ENCODE peak calls at places on chromosome 10, in ten cellular contexts. One of them, this sample, is unnamed.

GRCh38 chr10:121027390-121027789 is 176.2 kb downstream of the WDR11 start:
- DNase-seq in suprapubic skin: no peak
- DNase-seq in gastrocnemius medialis: no peak
- DNase-seq in transverse colon: no peak
- DNase-seq in endodermal cell: no peak
- DNase-seq in sigmoid colon: peak; percentile 74
- DNase-seq in lung: no peak
- DNase-seq in adrenal gland: peak; percentile 30
- DNase-seq in left lung: no peak
- DNase-seq in A549: no peak
- DNase-seq in this sample: no peak

GRCh38 chr10:71516890-71517289 is 120.2 kb downstream of the CDH23 start:
- DNase-seq in left lung: peak; percentile 42
- DNase-seq in transverse colon: no peak
- DNase-seq in sigmoid colon: no peak
- DNase-seq in gastrocnemius medialis: no peak
- DNase-seq in lung: no peak
- DNase-seq in A549: no peak
- DNase-seq in adrenal gland: no peak
- DNase-seq in suprapubic skin: no peak
- DNase-seq in endodermal cell: no peak
- DNase-seq in this sample: no peak

GRCh38 chr10:81428456-81429134 is 446.4 kb upstream of the NRG3 start:
- DNase-seq in sigmoid colon: no peak
- DNase-seq in lung: no peak
- DNase-seq in adrenal gland: no peak
- DNase-seq in suprapubic skin: no peak
- DNase-seq in left lung: no peak
- DNase-seq in gastrocnemius medialis: no peak
- DNase-seq in endodermal cell: no peak
- DNase-seq in transverse colon: no peak
- DNase-seq in A549: no peak
- DNase-seq in this sample: no peak

GRCh38 chr10:71807557-71808510 is 34.5 kb upstream of the VSIR start:
- DNase-seq in adrenal gland: no peak
- DNase-seq in suprapubic skin: no peak
- DNase-seq in sigmoid colon: no peak
- DNase-seq in left lung: no peak
- DNase-seq in A549: no peak
- DNase-seq in transverse colon: no peak
- DNase-seq in lung: no peak
- DNase-seq in endodermal cell: no peak
- DNase-seq in gastrocnemius medialis: no peak
- DNase-seq in this sample: no peak

GRCh38 chr10:12221323-12222298 is 25.6 kb downstream of the CDC123 start:
- DNase-seq in endodermal cell: no peak
- DNase-seq in lung: no peak
- DNase-seq in sigmoid colon: no peak
- DNase-seq in suprapubic skin: no peak
- DNase-seq in gastrocnemius medialis: no peak
- DNase-seq in A549: peak; percentile 12
- DNase-seq in adrenal gland: no peak
- DNase-seq in left lung: no peak
- DNase-seq in transverse colon: no peak
- DNase-seq in this sample: no peak

GRCh38 chr10:129079705-129080104 is 387.3 kb upstream of the MGMT start:
- DNase-seq in A549: no peak
- DNase-seq in transverse colon: peak; percentile 22
- DNase-seq in lung: peak; percentile 24
- DNase-seq in adrenal gland: peak; percentile 30
- DNase-seq in sigmoid colon: no peak
- DNase-seq in endodermal cell: no peak
- DNase-seq in gastrocnemius medialis: peak; percentile 31
- DNase-seq in suprapubic skin: no peak
- DNase-seq in left lung: no peak
- DNase-seq in this sample: no peak

GRCh38 chr10:42242135-42242805 is 396.1 kb downstream of the ZNF33B start:
- DNase-seq in transverse colon: no peak
- DNase-seq in adrenal gland: no peak
- DNase-seq in endodermal cell: no peak
- DNase-seq in suprapubic skin: no peak
- DNase-seq in sigmoid colon: no peak
- DNase-seq in lung: no peak
- DNase-seq in A549: no peak
- DNase-seq in left lung: peak; percentile 77
- DNase-seq in gastrocnemius medialis: no peak
- DNase-seq in this sample: no peak

GRCh38 chr10:43140414-43140813 is 2.2 kb downstream of the CSGALNACT2 start:
- DNase-seq in sigmoid colon: no peak
- DNase-seq in transverse colon: no peak
- DNase-seq in A549: peak; percentile 45
- DNase-seq in gastrocnemius medialis: no peak
- DNase-seq in suprapubic skin: no peak
- DNase-seq in adrenal gland: no peak
- DNase-seq in endodermal cell: no peak
- DNase-seq in lung: no peak
- DNase-seq in left lung: no peak
- DNase-seq in this sample: no peak

GRCh38 chr10:13775786-13776780 is 189.3 kb downstream of the PRPF18 start:
- DNase-seq in gastrocnemius medialis: no peak
- DNase-seq in sigmoid colon: no peak
- DNase-seq in adrenal gland: no peak
- DNase-seq in endodermal cell: no peak
- DNase-seq in suprapubic skin: no peak
- DNase-seq in transverse colon: no peak
- DNase-seq in A549: no peak
- DNase-seq in lung: no peak
- DNase-seq in left lung: no peak
- DNase-seq in this sample: no peak

GRCh38 chr10:21169271-21169670 is 272.2 kb upstream of the NEBL start:
- DNase-seq in adrenal gland: no peak
- DNase-seq in endodermal cell: no peak
- DNase-seq in suprapubic skin: no peak
- DNase-seq in left lung: no peak
- DNase-seq in A549: no peak
- DNase-seq in gastrocnemius medialis: no peak
- DNase-seq in lung: no peak
- DNase-seq in transverse colon: no peak
- DNase-seq in sigmoid colon: no peak
- DNase-seq in this sample: no peak

GRCh38 chr10:128870830-128871597 is 596.0 kb upstream of the MGMT start:
- DNase-seq in A549: no peak
- DNase-seq in sigmoid colon: no peak
- DNase-seq in adrenal gland: no peak
- DNase-seq in suprapubic skin: peak; percentile 44
- DNase-seq in transverse colon: no peak
- DNase-seq in left lung: no peak
- DNase-seq in lung: peak; percentile 27
- DNase-seq in gastrocnemius medialis: no peak
- DNase-seq in endodermal cell: no peak
- DNase-seq in this sample: no peak

GRCh38 chr10:1712314-1712713 is 25.0 kb downstream of the ADARB2 start:
- DNase-seq in gastrocnemius medialis: no peak
- DNase-seq in endodermal cell: no peak
- DNase-seq in sigmoid colon: no peak
- DNase-seq in A549: no peak
- DNase-seq in adrenal gland: no peak
- DNase-seq in lung: no peak
- DNase-seq in transverse colon: no peak
- DNase-seq in suprapubic skin: no peak
- DNase-seq in left lung: no peak
- DNase-seq in this sample: no peak

GRCh38 chr10:1712944-1713671 is 24.2 kb downstream of the ADARB2 start:
- DNase-seq in sigmoid colon: no peak
- DNase-seq in lung: no peak
- DNase-seq in A549: no peak
- DNase-seq in gastrocnemius medialis: no peak
- DNase-seq in endodermal cell: peak; percentile 65
- DNase-seq in transverse colon: no peak
- DNase-seq in suprapubic skin: no peak
- DNase-seq in left lung: no peak
- DNase-seq in adrenal gland: no peak
- DNase-seq in this sample: no peak

GRCh38 chr10:1716839-1717238 is 20.5 kb downstream of the ADARB2 start:
- DNase-seq in left lung: no peak
- DNase-seq in adrenal gland: no peak
- DNase-seq in A549: no peak
- DNase-seq in lung: no peak
- DNase-seq in gastrocnemius medialis: no peak
- DNase-seq in suprapubic skin: no peak
- DNase-seq in sigmoid colon: no peak
- DNase-seq in transverse colon: no peak
- DNase-seq in endodermal cell: no peak
- DNase-seq in this sample: no peak

DNA sequence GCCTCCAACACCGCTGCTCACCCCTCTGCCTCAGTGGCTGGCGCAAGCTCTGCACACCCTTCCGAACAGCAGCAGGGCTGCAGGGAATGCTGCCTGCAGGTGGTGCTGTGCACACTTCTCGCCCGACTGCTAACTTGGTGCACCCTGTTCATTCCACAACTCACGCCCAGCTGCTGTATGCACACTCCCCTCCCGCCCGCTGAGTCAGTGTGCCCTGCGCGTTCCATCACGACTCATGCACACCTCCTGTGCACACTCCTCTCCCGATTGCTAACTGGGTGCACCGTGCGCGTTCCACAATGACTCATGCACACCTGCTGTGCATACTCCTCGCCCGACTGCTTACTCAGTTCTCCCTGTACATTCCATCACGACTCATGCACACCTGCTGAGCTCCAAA is 21.5 kb downstream of the ADARB2 start:
- DNase-seq in left lung: no peak
- DNase-seq in transverse colon: peak; percentile 11
- DNase-seq in adrenal gland: no peak
- DNase-seq in sigmoid colon: no peak
- DNase-seq in gastrocnemius medialis: no peak
- DNase-seq in A549: peak; percentile 31
- DNase-seq in lung: no peak
- DNase-seq in suprapubic skin: no peak
- DNase-seq in endodermal cell: peak; percentile 80
- DNase-seq in this sample: no peak
- TF ChIP-seq CTCF in left lung: no peak
- TF ChIP-seq CTCF in transverse colon: no peak
- TF ChIP-seq CTCF in adrenal gland: no peak
- TF ChIP-seq CTCF in sigmoid colon: no peak
- TF ChIP-seq CTCF in gastrocnemius medialis: no peak
- TF ChIP-seq CTCF in A549: peak; percentile 32
- TF ChIP-seq CTCF in lung: no peak
- TF ChIP-seq CTCF in suprapubic skin: no peak
- TF ChIP-seq CTCF in endodermal cell: peak; percentile 83
- TF ChIP-seq CTCF in this sample: no peak

DNA sequence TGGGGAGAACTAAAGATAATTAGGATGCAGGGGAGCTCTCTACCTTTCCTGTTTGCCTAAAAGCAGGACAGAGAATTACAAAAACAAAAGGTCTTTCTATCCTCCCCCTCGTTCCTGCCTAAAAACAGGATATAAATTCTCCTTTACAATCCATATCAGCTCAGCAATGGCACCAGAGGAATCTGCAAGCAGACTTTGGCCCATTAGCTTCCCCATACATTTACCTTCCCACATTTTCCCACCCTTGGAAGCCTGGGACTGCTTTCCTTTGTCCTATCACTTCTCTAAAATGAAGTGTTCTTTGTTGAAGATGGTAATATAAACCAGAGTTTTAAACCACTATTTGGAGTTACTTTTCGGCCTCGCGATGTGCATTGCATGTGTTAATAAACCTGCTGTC is 15.5 kb downstream of the SHTN1 start:
- DNase-seq in endodermal cell: peak; percentile 49
- DNase-seq in lung: no peak
- DNase-seq in adrenal gland: no peak
- DNase-seq in A549: no peak
- DNase-seq in sigmoid colon: no peak
- DNase-seq in left lung: no peak
- DNase-seq in gastrocnemius medialis: no peak
- DNase-seq in suprapubic skin: no peak
- DNase-seq in transverse colon: no peak
- DNase-seq in this sample: no peak
- H3K27ac ChIP-seq in endodermal cell: no peak overlapping the region
- H3K27ac ChIP-seq in lung: no peak overlapping the region
- H3K27ac ChIP-seq in adrenal gland: no peak overlapping the region
- H3K27ac ChIP-seq in A549: no peak overlapping the region
- H3K27ac ChIP-seq in sigmoid colon: no peak overlapping the region
- H3K27ac ChIP-seq in left lung: no peak overlapping the region
- H3K27ac ChIP-seq in gastrocnemius medialis: no peak overlapping the region
- H3K27ac ChIP-seq in suprapubic skin: no peak overlapping the region
- H3K27ac ChIP-seq in transverse colon: no peak overlapping the region
- H3K27ac ChIP-seq in this sample: no peak overlapping the region

GRCh38 chr10:123442901-123443300 is 223.3 kb upstream of the GPR26 start:
- DNase-seq in left lung: no peak
- DNase-seq in A549: no peak
- DNase-seq in lung: no peak
- DNase-seq in sigmoid colon: peak; percentile 42
- DNase-seq in transverse colon: no peak
- DNase-seq in adrenal gland: no peak
- DNase-seq in suprapubic skin: no peak
- DNase-seq in endodermal cell: no peak
- DNase-seq in gastrocnemius medialis: no peak
- DNase-seq in this sample: no peak
- H3K4me1 ChIP-seq in left lung: no peaks in the 10 kb centered on the region
- H3K4me1 ChIP-seq in A549: no peaks in the 10 kb centered on the region
- H3K4me1 ChIP-seq in lung: no peaks in the 10 kb centered on the region
- H3K4me1 ChIP-seq in sigmoid colon: no peaks in the 10 kb centered on the region
- H3K4me1 ChIP-seq in transverse colon: no peaks in the 10 kb centered on the region
- H3K4me1 ChIP-seq in adrenal gland: no peaks in the 10 kb centered on the region
- H3K4me1 ChIP-seq in suprapubic skin: no peaks in the 10 kb centered on the region
- H3K4me1 ChIP-seq in endodermal cell: no peaks in the 10 kb centered on the region
- H3K4me1 ChIP-seq in gastrocnemius medialis: no peaks in the 10 kb centered on the region
- H3K4me1 ChIP-seq in this sample: no peaks in the 10 kb centered on the region

DNA sequence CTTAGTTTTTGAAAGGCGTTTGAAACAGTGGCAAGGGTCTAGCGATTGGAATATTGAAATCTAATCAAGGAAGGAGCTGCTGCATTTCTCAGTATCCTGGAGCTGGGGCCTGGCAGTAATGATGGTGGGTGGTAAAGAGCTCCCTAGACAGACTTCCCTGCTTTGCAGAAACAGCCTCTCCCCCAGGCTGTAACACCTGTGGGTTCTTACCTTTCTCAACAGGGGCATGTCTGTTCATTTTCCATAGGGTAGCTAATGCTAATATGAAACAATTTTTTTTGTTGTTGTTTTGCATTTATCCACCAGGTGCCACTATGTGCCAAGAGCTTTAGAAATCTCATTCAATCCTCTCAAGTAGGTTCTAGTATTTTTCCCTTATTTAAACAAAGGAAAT is 345.5 kb downstream of the REEP3 start:
- DNase-seq in sigmoid colon: no peak
- DNase-seq in A549: no peak
- DNase-seq in endodermal cell: no peak
- DNase-seq in adrenal gland: no peak
- DNase-seq in suprapubic skin: no peak
- DNase-seq in left lung: no peak
- DNase-seq in gastrocnemius medialis: no peak
- DNase-seq in transverse colon: no peak
- DNase-seq in lung: no peak
- DNase-seq in this sample: no peak
- TF ChIP-seq CTCF in sigmoid colon: no peak
- TF ChIP-seq CTCF in A549: peak; percentile 36
- TF ChIP-seq CTCF in endodermal cell: peak; percentile 59
- TF ChIP-seq CTCF in adrenal gland: no peak
- TF ChIP-seq CTCF in suprapubic skin: no peak
- TF ChIP-seq CTCF in left lung: peak; percentile 16
- TF ChIP-seq CTCF in gastrocnemius medialis: no peak
- TF ChIP-seq CTCF in transverse colon: no peak
- TF ChIP-seq CTCF in lung: no peak
- TF ChIP-seq CTCF in this sample: no peak

This sample was measured in pancreas.